ENCODE peak calls at places on chromosome 19, in seven cellular contexts. C is ovary, U is upper lobe of left lung, K is A673, Z is heart left ventricle, D is sigmoid colon, X is tibial artery. P is an unnamed sample.

GRCh38 chr19:38004505-38005223 is 97.7 kb downstream of the SIPA1L3 start:
- DNase-seq in Z (peak; percentile 88), D (peak; percentile 93), K (peak; percentile 94), U (no peak), C (peak; percentile 59), X (peak; percentile 92), P (peak; percentile 72)

GRCh38 chr19:31100945-31101344 is 248.3 kb downstream of the TSHZ3 start:
- DNase-seq in X (no peak), D (no peak), C (no peak), U (no peak), K (no peak), Z (no peak), P (no peak)

GRCh38 chr19:5697890-5698634 is 8.0 kb downstream of the RPL36 start:
- DNase-seq in K (no peak), X (no peak), U (peak; percentile 75), C (no peak), D (no peak), Z (no peak), P (no peak)

GRCh38 chr19:23255700-23256099 is 5.5 kb upstream of the ZNF724 start:
- DNase-seq in X (no peak), Z (no peak), D (no peak), K (no peak), C (no peak), U (no peak), P (no peak)

GRCh38 chr19:18726417-18726767 is 42.9 kb downstream of the CRTC1 start:
- DNase-seq in K (no peak), U (no peak), Z (no peak), D (no peak), X (no peak), C (no peak), P (no peak)

GRCh38 chr19:18764591-18765051 is 26.5 kb downstream of the COMP start:
- DNase-seq in X (no peak), Z (no peak), U (no peak), K (no peak), C (no peak), D (no peak), P (no peak)

GRCh38 chr19:15332311-15332996 is at the start of gene BRD4:
- DNase-seq in C (peak; percentile 86), K (peak; percentile 77), D (peak; percentile 85), X (peak; percentile 58), Z (peak; percentile 82), U (peak; percentile 97), P (peak; percentile 84)

GRCh38 chr19:17209126-17210036 is 5.8 kb upstream of the USE1 start:
- DNase-seq in X (no peak), Z (no peak), U (no peak), C (no peak), D (no peak), K (peak; percentile 83), P (peak; percentile 56)

GRCh38 chr19:34347561-34348165 is 17.3 kb upstream of the GPI start:
- DNase-seq in U (no peak), D (no peak), K (no peak), X (no peak), Z (no peak), C (no peak), P (no peak)

GRCh38 chr19:42028304-42029216 is 34.5 kb upstream of the ATP1A3 start:
- DNase-seq in X (no peak), K (peak; percentile 53), Z (no peak), D (no peak), C (no peak), U (no peak), P (no peak)

GRCh38 chr19:51018745-51019543 is 565 bp downstream of the KLK10 start:
- DNase-seq in C (peak; percentile 79), K (no peak), Z (no peak), D (no peak), U (peak; percentile 81), X (no peak), P (no peak)
- H3K4me3 ChIP-seq in C (peak overlapping the region; percentile 45), K (peak overlapping the region; percentile 4), Z (peak overlapping the region; percentile 23), D (no peak overlapping the region), U (peak overlapping the region; percentile 13), X (no peak overlapping the region), P (no peak overlapping the region)

DNA sequence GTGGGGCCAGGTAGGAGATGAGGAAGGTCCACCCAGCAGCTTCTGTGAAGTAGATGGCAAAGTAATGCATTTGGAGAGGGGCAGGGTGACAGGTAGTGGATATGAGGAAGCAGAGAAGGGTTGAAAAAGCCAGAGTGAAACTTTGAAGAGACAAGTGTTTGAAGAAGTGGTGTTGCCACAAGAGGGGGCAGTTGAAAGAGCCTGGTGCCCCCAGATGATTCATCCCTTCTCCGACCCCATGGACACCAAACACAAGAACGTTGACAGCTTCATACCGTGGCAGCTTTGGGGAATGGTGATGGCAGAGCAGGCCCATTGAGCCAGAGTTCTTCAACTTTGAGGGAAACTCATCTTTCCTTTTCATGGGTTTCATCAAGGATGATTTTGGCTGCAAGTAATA is 19.9 kb downstream of the IFNL3 start:
- DNase-seq in Z (no peak), C (no peak), U (no peak), K (no peak), D (no peak), X (no peak), P (no peak)
- TF ChIP-seq CTCF in Z (no peak), C (no peak), U (no peak), K (no peak), D (no peak), X (no peak), P (no peak)

GRCh38 chr19:46376241-46377153 is 29.6 kb downstream of the PPP5C start:
- DNase-seq in U (peak; percentile 51), K (no peak), C (peak; percentile 18), D (peak; percentile 61), X (no peak), Z (no peak), P (no peak)
- H3K4me1 ChIP-seq in U (peaks cover 31% of the 10 kb centered on the region), K (peaks cover 37% of the 10 kb centered on the region), C (peaks cover 12% of the 10 kb centered on the region), D (peaks cover 44% of the 10 kb centered on the region), X (peaks cover 5% of the 10 kb centered on the region), Z (peaks cover 57% of the 10 kb centered on the region), P (peaks cover 21% of the 10 kb centered on the region)

GRCh38 chr19:39400997-39401548 is 5.6 kb upstream of the ZFP36 start:
- DNase-seq in K (no peak), D (no peak), C (no peak), X (no peak), Z (no peak), U (no peak), P (no peak)
- H3K4me3 ChIP-seq in K (no peak overlapping the region), D (no peak overlapping the region), C (no peak overlapping the region), X (no peak overlapping the region), Z (no peak overlapping the region), U (no peak overlapping the region), P (no peak overlapping the region)

GRCh38 chr19:4570423-4570822 is 10.9 kb upstream of the SEMA6B start:
- DNase-seq in Z (no peak), X (no peak), U (no peak), K (no peak), C (no peak), D (no peak), P (no peak)

GRCh38 chr19:4566402-4567051 is 7.0 kb upstream of the SEMA6B start:
- DNase-seq in X (no peak), C (no peak), Z (no peak), U (peak; percentile 73), D (no peak), K (no peak), P (no peak)

GRCh38 chr19:4570916-4571304 is 11.4 kb upstream of the SEMA6B start:
- DNase-seq in D (no peak), X (no peak), U (no peak), C (no peak), K (no peak), Z (no peak), P (no peak)

GRCh38 chr19:4567584-4568071 is 8.1 kb upstream of the SEMA6B start:
- DNase-seq in X (no peak), U (peak; percentile 76), C (peak; percentile 53), Z (peak; percentile 73), K (peak; percentile 61), D (no peak), P (peak; percentile 81)

GRCh38 chr19:4568884-4569283 is 9.4 kb upstream of the SEMA6B start:
- DNase-seq in D (no peak), C (no peak), U (no peak), K (no peak), X (no peak), Z (no peak), P (no peak)
- TF ChIP-seq CTCF in D (no peak), C (no peak), U (no peak), K (no peak), X (no peak), Z (no peak), P (no peak)

GRCh38 chr19:10868872-10869547 is 2.3 kb upstream of the CARM1 start:
- DNase-seq in K (no peak), Z (no peak), C (no peak), X (no peak), D (no peak), U (no peak), P (no peak)

GRCh38 chr19:10870501-10870954 is 825 bp upstream of the CARM1 start:
- DNase-seq in U (no peak), D (no peak), K (no peak), Z (no peak), X (no peak), C (no peak), P (no peak)

GRCh38 chr19:10871711-10872550 is 578 bp downstream of the CARM1 start:
- DNase-seq in D (peak; percentile 83), U (peak; percentile 93), C (peak; percentile 80), Z (peak; percentile 49), K (peak; percentile 65), X (peak; percentile 47), P (peak; percentile 51)

GRCh38 chr19:10872551-10873107 is 1.3 kb downstream of the CARM1 start:
- DNase-seq in K (peak; percentile 39), C (no peak), X (no peak), D (no peak), U (no peak), Z (no peak), P (no peak)

DNA sequence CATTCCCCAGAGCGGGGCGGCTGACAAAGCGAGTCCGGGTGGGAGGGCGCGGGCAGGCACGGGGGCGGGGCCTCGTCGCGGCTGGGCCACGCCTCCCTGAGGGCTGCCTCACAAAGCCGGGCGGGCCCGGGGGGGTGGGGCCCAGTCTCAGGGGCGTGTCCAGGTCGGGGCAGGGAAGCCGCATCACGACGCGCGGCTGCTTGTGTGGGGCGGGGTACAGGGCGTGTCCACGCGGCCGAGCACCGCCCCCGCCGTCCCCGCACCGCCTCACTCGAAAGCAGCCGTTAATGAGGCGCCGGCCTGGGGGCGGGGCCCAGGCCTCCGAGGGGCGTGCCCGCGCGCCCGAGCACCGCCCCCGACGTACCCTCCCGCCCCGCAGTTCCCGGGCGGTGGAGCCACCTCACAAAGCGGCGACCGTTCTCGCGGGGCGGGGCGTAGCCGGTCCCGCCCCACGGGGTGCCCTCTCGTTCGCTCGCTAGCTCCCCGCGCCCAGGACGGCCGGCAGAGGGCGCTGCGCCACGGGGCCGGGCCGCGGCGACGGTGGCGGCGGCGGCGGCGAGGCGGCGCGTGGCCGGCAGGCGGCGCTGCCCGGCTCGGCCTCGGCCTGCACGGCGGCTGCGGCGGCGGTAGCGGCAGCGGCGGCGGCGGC is at the start of gene CARM1:
- DNase-seq in U (peak; percentile 100), Z (peak; percentile 99), X (peak; percentile 99), D (peak; percentile 100), K (peak; percentile 98), C (peak; percentile 100), P (peak; percentile 100)
- H3K4me1 ChIP-seq in U (peaks cover 11% of the 10 kb centered on the region), Z (peaks cover 31% of the 10 kb centered on the region), X (peaks cover 7% of the 10 kb centered on the region), D (peaks cover 31% of the 10 kb centered on the region), K (peaks cover 11% of the 10 kb centered on the region), C (no peaks in the 10 kb centered on the region), P (peaks cover 11% of the 10 kb centered on the region)

GRCh38 chr19:47133021-47133471 is 2.4 kb downstream of the SAE1 start:
- DNase-seq in C (no peak), D (no peak), Z (no peak), U (no peak), K (no peak), X (no peak), P (no peak)
- H3K4me3 ChIP-seq in C (no peak overlapping the region), D (no peak overlapping the region), Z (no peak overlapping the region), U (no peak overlapping the region), K (no peak overlapping the region), X (no peak overlapping the region), P (no peak overlapping the region)